ENCODE peak calls at places on chromosomes 12 and 14, in four cellular contexts. D is astrocyte of the spinal cord, X is GM12878, M is cardiac muscle cell. L is an unnamed sample.

GRCh38 chr12:55724226-55724939 is 4.2 kb downstream of the RDH5 start:
- DNase-seq in D (peak; percentile 68), X (no peak), M (peak; percentile 69), L (peak; percentile 84)

GRCh38 chr14:72701232-72701555 is 192.7 kb downstream of the DPF3 start:
- DNase-seq in D (no peak), X (no peak), M (no peak), L (no peak)

GRCh38 chr12:11242656-11243055 is 26.9 kb downstream of the PRB3 start:
- DNase-seq in D (no peak), X (no peak), M (no peak), L (no peak)

GRCh38 chr12:53461059-53461458 is 9.2 kb downstream of the PCBP2 start:
- DNase-seq in D (no peak), X (no peak), M (peak; percentile 90), L (no peak)

GRCh38 chr14:103195828-103196615 is 72.8 kb downstream of the TNFAIP2 start:
- DNase-seq in D (no peak), X (no peak), M (no peak), L (peak; percentile 42)

GRCh38 chr14:100317897-100318808 is 5.0 kb upstream of the SLC25A47 start:
- DNase-seq in D (peak; percentile 46), X (no peak), M (peak; percentile 55), L (peak; percentile 85)

GRCh38 chr14:68512088-68512487 is 280.8 kb downstream of the ZFP36L1 start:
- DNase-seq in D (no peak), X (no peak), M (no peak), L (no peak)

GRCh38 chr12:123364532-123365140 is at the start of gene SBNO1:
- DNase-seq in D (peak; percentile 93), X (peak; percentile 58), M (peak; percentile 93), L (peak; percentile 96)

GRCh38 chr12:51907083-51907863 is at the start of gene ACVRL1:
- DNase-seq in D (no peak), X (no peak), M (no peak), L (peak; percentile 65)

GRCh38 chr14:97077253-97077653 is 280.1 kb downstream of the VRK1 start:
- DNase-seq in D (peak; percentile 94), X (peak; percentile 30), M (peak; percentile 13), L (peak; percentile 68)

L was measured in islet precursor cell.